ENCODE peak calls at places on chromosomes 11 and 22, in seven cellular contexts. F is CD4-positive, alpha-beta T cell; B is smooth muscle cell of the brain vasculature; G is stimulated activated CD4-positive, alpha-beta T cell treated with anti-CD3 and anti-CD28 coated beads, Interleukin-12 subunit alpha, Interleukin-12 subunit beta, amount 100 ng/mL, for 48 hours; W is HS-5; N is M059J; O is right cardiac atrium. Q is an unnamed sample.

GRCh38 chr11:73152861-73153483 is 10.9 kb upstream of the FCHSD2 start:
- DNase-seq in F (peak; percentile 60), B (no peak), G (peak; percentile 20), W (no peak), N (no peak), O (no peak), Q (peak; percentile 33)

GRCh38 chr22:32854351-32854804 is 52.9 kb downstream of the TIMP3 start:
- DNase-seq in F (no peak), B (no peak), G (no peak), W (no peak), N (no peak), O (peak; percentile 87), Q (no peak)

GRCh38 chr11:65043881-65044501 is 3.0 kb downstream of the SAC3D1 start:
- DNase-seq in F (no peak), B (no peak), G (no peak), W (peak; percentile 47), N (peak; percentile 71), O (peak; percentile 69), Q (no peak)

GRCh38 chr11:74604311-74604710 is 11.9 kb downstream of the POLD3 start:
- DNase-seq in F (no peak), B (no peak), G (no peak), W (no peak), N (no peak), O (no peak), Q (no peak)

GRCh38 chr11:88508808-88509581 is 171.5 kb upstream of the CTSC start:
- DNase-seq in F (no peak), B (no peak), G (no peak), W (no peak), N (no peak), O (peak; percentile 64), Q (no peak)

GRCh38 chr11:1139441-1140066 is 18.2 kb upstream of the MUC5AC start:
- DNase-seq in F (no peak), B (no peak), G (no peak), W (no peak), N (peak; percentile 86), O (no peak), Q (no peak)

GRCh38 chr11:15783619-15784018 is 572.7 kb downstream of the SOX6 start:
- DNase-seq in F (no peak), B (no peak), G (no peak), W (no peak), N (no peak), O (no peak), Q (no peak)

GRCh38 chr11:69834811-69835800 is 15.9 kb upstream of the FGF3 start:
- DNase-seq in F (no peak), B (no peak), G (no peak), W (no peak), N (no peak), O (no peak), Q (no peak)

GRCh38 chr11:102139081-102139498 is 28.8 kb downstream of the YAP1 start:
- DNase-seq in F (no peak), B (no peak), G (no peak), W (no peak), N (peak; percentile 86), O (no peak), Q (no peak)

GRCh38 chr22:37314315-37315046 is 32.2 kb downstream of the CYTH4 start:
- DNase-seq in F (no peak), B (no peak), G (no peak), W (no peak), N (peak; percentile 45), O (no peak), Q (peak; percentile 63)

GRCh38 chr11:57376095-57376812 is 4.7 kb downstream of the PRG3 start:
- DNase-seq in F (no peak), B (no peak), G (no peak), W (no peak), N (no peak), O (no peak), Q (no peak)

GRCh38 chr22:46592390-46592872 is 27.8 kb upstream of the GRAMD4 start:
- DNase-seq in F (peak; percentile 34), B (peak; percentile 85), G (peak; percentile 48), W (peak; percentile 20), N (peak; percentile 75), O (peak; percentile 86), Q (peak; percentile 32)

GRCh38 chr22:20904008-20904979 is 12.9 kb upstream of the CRKL start:
- DNase-seq in F (no peak), B (no peak), G (no peak), W (peak; percentile 98), N (peak; percentile 84), O (no peak), Q (no peak)

GRCh38 chr22:47780281-47780875 is 1017.9 kb downstream of the TBC1D22A start:
- DNase-seq in F (no peak), B (no peak), G (no peak), W (no peak), N (no peak), O (no peak), Q (no peak)

GRCh38 chr11:2441171-2441570 is 3.1 kb downstream of the TRPM5 start:
- DNase-seq in F (no peak), B (no peak), G (no peak), W (no peak), N (no peak), O (no peak), Q (no peak)